ENCODE peak calls at places on chromosomes 11 and 22, in seven cellular contexts. O, X, V, D, Y, C and M are unnamed samples.

GRCh38 chr11:26571861-26572654 is at the start of gene MUC15:
- DNase-seq in O (no peak), X (no peak), V (no peak), D (no peak), Y (no peak), C (no peak), M (no peak)

GRCh38 chr22:35418088-35418487 is 18.1 kb downstream of the MCM5 start:
- DNase-seq in O (no peak), X (no peak), V (no peak), D (no peak), Y (no peak), C (no peak), M (no peak)

GRCh38 chr11:100815787-100816330 is 128.8 kb downstream of the ARHGAP42 start:
- DNase-seq in O (no peak), X (no peak), V (no peak), D (no peak), Y (no peak), C (no peak), M (no peak)

GRCh38 chr11:20126724-20127123 is 33.6 kb downstream of the DBX1 start:
- DNase-seq in O (no peak), X (no peak), V (no peak), D (no peak), Y (no peak), C (no peak), M (no peak)

GRCh38 chr11:57709802-57710367 is 2.1 kb downstream of the MED19 start:
- DNase-seq in O (no peak), X (no peak), V (no peak), D (no peak), Y (no peak), C (no peak), M (no peak)

GRCh38 chr11:16047073-16047472 is 309.3 kb downstream of the SOX6 start:
- DNase-seq in O (no peak), X (no peak), V (no peak), D (peak), Y (no peak), C (no peak), M (no peak)

GRCh38 chr11:70645537-70645936 is 247.2 kb downstream of the CTTN start:
- DNase-seq in O (no peak), X (no peak), V (no peak), D (no peak), Y (no peak), C (no peak), M (no peak)

GRCh38 chr11:46127150-46127638 is 5.9 kb upstream of the PHF21A start:
- DNase-seq in O (peak), X (no peak), V (no peak), D (peak), Y (peak), C (peak), M (peak)

GRCh38 chr22:27105142-27106025 is 448.0 kb downstream of the MIAT start:
- DNase-seq in O (no peak), X (no peak), V (no peak), D (no peak), Y (no peak), C (no peak), M (no peak)

GRCh38 chr22:30304495-30305244 is 15.4 kb upstream of the CASTOR1 start:
- DNase-seq in O (no peak), X (no peak), V (no peak), D (no peak), Y (no peak), C (no peak), M (no peak)

GRCh38 chr11:111569476-111569875 is 29.0 kb downstream of the LAYN start:
- DNase-seq in O (no peak), X (no peak), V (no peak), D (no peak), Y (no peak), C (no peak), M (no peak)
- TF ChIP-seq JUND in O (no peak), X (no peak), V (no peak), D (no peak), Y (no peak), C (no peak), M (no peak)

GRCh38 chr11:122306776-122307479 is 190.9 kb upstream of the BLID start:
- DNase-seq in O (no peak), X (peak), V (no peak), D (no peak), Y (no peak), C (no peak), M (no peak)
- TF ChIP-seq JUND in O (no peak), X (no peak), V (no peak), D (no peak), Y (no peak), C (no peak), M (no peak)

GRCh38 chr11:63769719-63770443 is 1.3 kb upstream of the ZFTA start:
- DNase-seq in O (no peak), X (no peak), V (no peak), D (no peak), Y (no peak), C (no peak), M (no peak)
- TF ChIP-seq JUND in O (no peak), X (no peak), V (no peak), D (no peak), Y (no peak), C (no peak), M (no peak)

GRCh38 chr11:119602745-119603373 is 126.1 kb downstream of the NECTIN1 start:
- DNase-seq in O (no peak), X (no peak), V (no peak), D (peak), Y (peak), C (no peak), M (no peak)
- TF ChIP-seq JUND in O (no peak), X (no peak), V (no peak), D (no peak), Y (no peak), C (no peak), M (no peak)